ENCODE peak calls at places on chromosomes 7 and 10, in eight cellular contexts. E, J, R, V, G, X, W and Q are unnamed samples.

GRCh38 chr10:104767745-104768144 is 126.7 kb downstream of the SORCS3 start:
- DNase-seq in E (no peak), J (no peak), R (no peak), V (no peak), G (no peak), X (no peak), W (no peak), Q (no peak)

GRCh38 chr7:149104214-149104613 is 13.7 kb upstream of the ZNF786 start:
- DNase-seq in E (peak; percentile 71), J (no peak), R (no peak), V (no peak), G (no peak), X (no peak), W (no peak), Q (no peak)

GRCh38 chr10:126842836-126843235 is 62.4 kb upstream of the DOCK1 start:
- DNase-seq in E (peak; percentile 65), J (no peak), R (no peak), V (no peak), G (no peak), X (peak; percentile 19), W (no peak), Q (no peak)

GRCh38 chr10:125396651-125397050 is 236.3 kb upstream of the CTBP2 start:
- DNase-seq in E (no peak), J (no peak), R (no peak), V (no peak), G (no peak), X (no peak), W (no peak), Q (no peak)

GRCh38 chr10:68053553-68053952 is 21.5 kb downstream of the HERC4 start:
- DNase-seq in E (no peak), J (no peak), R (no peak), V (no peak), G (no peak), X (no peak), W (no peak), Q (no peak)

GRCh38 chr10:71606721-71607430 is 112.7 kb downstream of the C10orf105 start:
- DNase-seq in E (peak; percentile 38), J (no peak), R (no peak), V (no peak), G (no peak), X (peak; percentile 28), W (no peak), Q (no peak)

GRCh38 chr7:73449422-73449821 is 15.8 kb downstream of the FZD9 start:
- DNase-seq in E (no peak), J (no peak), R (no peak), V (no peak), G (no peak), X (no peak), W (no peak), Q (no peak)

GRCh38 chr10:25831138-25831537 is 102.9 kb upstream of the MYO3A start:
- DNase-seq in E (no peak), J (no peak), R (no peak), V (no peak), G (no peak), X (no peak), W (no peak), Q (no peak)

GRCh38 chr10:6011558-6011957 is 34.2 kb upstream of the IL15RA start:
- DNase-seq in E (peak; percentile 32), J (no peak), R (no peak), V (no peak), G (no peak), X (no peak), W (no peak), Q (no peak)

GRCh38 chr10:93471110-93471651 is 11.0 kb downstream of the MYOF start:
- DNase-seq in E (no peak), J (no peak), R (no peak), V (peak; percentile 97), G (no peak), X (no peak), W (no peak), Q (no peak)

GRCh38 chr10:70535451-70535850 is 56.9 kb downstream of the PALD1 start:
- DNase-seq in E (no peak), J (no peak), R (no peak), V (no peak), G (no peak), X (no peak), W (no peak), Q (no peak)

GRCh38 chr10:31584098-31584631 is 265.1 kb downstream of the ZEB1 start:
- DNase-seq in E (no peak), J (no peak), R (no peak), V (no peak), G (no peak), X (no peak), W (no peak), Q (no peak)

GRCh38 chr10:77348082-77348481 is 289.5 kb downstream of the KCNMA1 start:
- DNase-seq in E (no peak), J (no peak), R (no peak), V (no peak), G (no peak), X (no peak), W (no peak), Q (no peak)

GRCh38 chr10:61923210-61924024 is 21.9 kb downstream of the ARID5B start:
- DNase-seq in E (peak; percentile 84), J (no peak), R (no peak), V (no peak), G (no peak), X (peak; percentile 16), W (no peak), Q (no peak)

GRCh38 chr10:73647211-73647874 is 6.1 kb upstream of the MYOZ1 start:
- DNase-seq in E (peak; percentile 96), J (no peak), R (peak; percentile 3), V (no peak), G (peak; percentile 33), X (no peak), W (no peak), Q (no peak)